ENCODE peak calls at places on chromosomes 2 and 18, in six cellular contexts. One of them, this sample, is unnamed.

GRCh38 chr2:2260691-2261268 is 70.3 kb downstream of the MYT1L start:
- DNase-seq in AG04449: no peak
- DNase-seq in AG10803: no peak
- DNase-seq in WERI-Rb-1: no peak
- DNase-seq in HL-60: no peak
- DNase-seq in CD8-positive, alpha-beta T cell: no peak
- DNase-seq in this sample: no peak

GRCh38 chr2:197011777-197012641 is 85.5 kb upstream of the PGAP1 start:
- DNase-seq in HL-60: peak; percentile 24
- DNase-seq in CD8-positive, alpha-beta T cell: no peak
- DNase-seq in AG04449: no peak
- DNase-seq in WERI-Rb-1: peak; percentile 31
- DNase-seq in AG10803: peak; percentile 53
- DNase-seq in this sample: no peak

GRCh38 chr2:159748089-159748488 is 35.8 kb downstream of the MARCHF7 start:
- DNase-seq in HL-60: no peak
- DNase-seq in WERI-Rb-1: no peak
- DNase-seq in CD8-positive, alpha-beta T cell: no peak
- DNase-seq in AG10803: no peak
- DNase-seq in AG04449: no peak
- DNase-seq in this sample: no peak

GRCh38 chr2:200089756-200090109 is 134.4 kb downstream of the MAIP1 start:
- DNase-seq in AG04449: no peak
- DNase-seq in WERI-Rb-1: no peak
- DNase-seq in AG10803: no peak
- DNase-seq in CD8-positive, alpha-beta T cell: no peak
- DNase-seq in HL-60: no peak
- DNase-seq in this sample: no peak

GRCh38 chr18:73842795-73843394 is 304.7 kb downstream of the FBXO15 start:
- DNase-seq in CD8-positive, alpha-beta T cell: peak; percentile 29
- DNase-seq in HL-60: peak; percentile 28
- DNase-seq in AG04449: peak; percentile 5
- DNase-seq in WERI-Rb-1: peak; percentile 76
- DNase-seq in AG10803: peak; percentile 40
- DNase-seq in this sample: no peak

GRCh38 chr2:36708119-36708741 is 11.7 kb downstream of the VIT start:
- DNase-seq in WERI-Rb-1: no peak
- DNase-seq in AG10803: peak; percentile 99
- DNase-seq in HL-60: no peak
- DNase-seq in CD8-positive, alpha-beta T cell: no peak
- DNase-seq in AG04449: peak; percentile 54
- DNase-seq in this sample: no peak

GRCh38 chr18:46720521-46720920 is 36.3 kb downstream of the ST8SIA5 start:
- DNase-seq in AG10803: peak; percentile 29
- DNase-seq in HL-60: no peak
- DNase-seq in WERI-Rb-1: no peak
- DNase-seq in CD8-positive, alpha-beta T cell: no peak
- DNase-seq in AG04449: no peak
- DNase-seq in this sample: no peak

GRCh38 chr2:159124441-159124911 is 156.0 kb downstream of the TANC1 start:
- DNase-seq in HL-60: peak; percentile 57
- DNase-seq in WERI-Rb-1: no peak
- DNase-seq in AG10803: peak; percentile 95
- DNase-seq in AG04449: no peak
- DNase-seq in CD8-positive, alpha-beta T cell: peak; percentile 22
- DNase-seq in this sample: no peak

GRCh38 chr2:206056286-206056685 is 29.7 kb downstream of the INO80D start:
- DNase-seq in AG10803: no peak
- DNase-seq in CD8-positive, alpha-beta T cell: no peak
- DNase-seq in WERI-Rb-1: no peak
- DNase-seq in HL-60: no peak
- DNase-seq in AG04449: no peak
- DNase-seq in this sample: no peak

GRCh38 chr2:190407246-190407661 is 901 bp upstream of the MFSD6 start:
- DNase-seq in CD8-positive, alpha-beta T cell: peak; percentile 54
- DNase-seq in HL-60: no peak
- DNase-seq in WERI-Rb-1: no peak
- DNase-seq in AG10803: no peak
- DNase-seq in AG04449: no peak
- DNase-seq in this sample: no peak

GRCh38 chr2:169859423-169859822 is 32.2 kb downstream of the UBR3 start:
- DNase-seq in HL-60: no peak
- DNase-seq in AG04449: no peak
- DNase-seq in WERI-Rb-1: no peak
- DNase-seq in AG10803: no peak
- DNase-seq in CD8-positive, alpha-beta T cell: no peak
- DNase-seq in this sample: no peak

GRCh38 chr2:124213977-124214587 is 189.0 kb downstream of the CNTNAP5 start:
- DNase-seq in AG10803: no peak
- DNase-seq in CD8-positive, alpha-beta T cell: no peak
- DNase-seq in HL-60: no peak
- DNase-seq in AG04449: no peak
- DNase-seq in WERI-Rb-1: no peak
- DNase-seq in this sample: no peak

GRCh38 chr18:43563780-43564179 is 286.5 kb upstream of the SYT4 start:
- DNase-seq in CD8-positive, alpha-beta T cell: no peak
- DNase-seq in AG04449: no peak
- DNase-seq in HL-60: no peak
- DNase-seq in AG10803: peak; percentile 20
- DNase-seq in WERI-Rb-1: peak; percentile 47
- DNase-seq in this sample: no peak

GRCh38 chr2:33372940-33373553 is 103.4 kb upstream of the RASGRP3 start:
- DNase-seq in AG10803: no peak
- DNase-seq in HL-60: no peak
- DNase-seq in AG04449: no peak
- DNase-seq in CD8-positive, alpha-beta T cell: no peak
- DNase-seq in WERI-Rb-1: peak; percentile 27
- DNase-seq in this sample: no peak

GRCh38 chr18:43876286-43877082 is 599.2 kb upstream of the SYT4 start:
- DNase-seq in AG10803: no peak
- DNase-seq in AG04449: no peak
- DNase-seq in WERI-Rb-1: no peak
- DNase-seq in CD8-positive, alpha-beta T cell: no peak
- DNase-seq in HL-60: no peak
- DNase-seq in this sample: no peak

GRCh38 chr2:196322963-196323810 is 151.8 kb upstream of the STK17B start:
- DNase-seq in CD8-positive, alpha-beta T cell: no peak
- DNase-seq in HL-60: no peak
- DNase-seq in AG10803: peak; percentile 76
- DNase-seq in AG04449: peak; percentile 42
- DNase-seq in WERI-Rb-1: no peak
- DNase-seq in this sample: no peak

GRCh38 chr2:96700086-96700485 is 39.8 kb downstream of the LMAN2L start:
- DNase-seq in CD8-positive, alpha-beta T cell: no peak
- DNase-seq in HL-60: no peak
- DNase-seq in WERI-Rb-1: no peak
- DNase-seq in AG10803: no peak
- DNase-seq in AG04449: no peak
- DNase-seq in this sample: no peak

GRCh38 chr18:413263-413662 is 87.2 kb downstream of the COLEC12 start:
- DNase-seq in WERI-Rb-1: no peak
- DNase-seq in HL-60: no peak
- DNase-seq in CD8-positive, alpha-beta T cell: no peak
- DNase-seq in AG10803: peak; percentile 44
- DNase-seq in AG04449: no peak
- DNase-seq in this sample: no peak

GRCh38 chr2:18009891-18010290 is 131.4 kb downstream of the KCNS3 start:
- DNase-seq in CD8-positive, alpha-beta T cell: no peak
- DNase-seq in AG04449: no peak
- DNase-seq in WERI-Rb-1: no peak
- DNase-seq in HL-60: no peak
- DNase-seq in AG10803: no peak
- DNase-seq in this sample: no peak

GRCh38 chr2:130824492-130825061 is 12.1 kb upstream of the ARHGEF4 start:
- DNase-seq in AG10803: peak; percentile 67
- DNase-seq in HL-60: no peak
- DNase-seq in CD8-positive, alpha-beta T cell: peak; percentile 69
- DNase-seq in AG04449: peak; percentile 87
- DNase-seq in WERI-Rb-1: no peak
- DNase-seq in this sample: no peak

GRCh38 chr2:152924722-152925121 is 206.3 kb downstream of the ARL6IP6 start:
- DNase-seq in CD8-positive, alpha-beta T cell: no peak
- DNase-seq in WERI-Rb-1: no peak
- DNase-seq in AG10803: peak; percentile 7
- DNase-seq in HL-60: no peak
- DNase-seq in AG04449: no peak
- DNase-seq in this sample: no peak

GRCh38 chr2:111072220-111072871 is 48.4 kb upstream of the BCL2L11 start:
- DNase-seq in CD8-positive, alpha-beta T cell: no peak
- DNase-seq in AG10803: peak; percentile 58
- DNase-seq in HL-60: no peak
- DNase-seq in AG04449: peak; percentile 28
- DNase-seq in WERI-Rb-1: no peak
- DNase-seq in this sample: no peak

GRCh38 chr18:10524507-10525425 is 1.1 kb upstream of the NAPG start:
- DNase-seq in WERI-Rb-1: no peak
- DNase-seq in HL-60: peak; percentile 73
- DNase-seq in CD8-positive, alpha-beta T cell: no peak
- DNase-seq in AG04449: no peak
- DNase-seq in AG10803: peak; percentile 65
- DNase-seq in this sample: no peak

DNA sequence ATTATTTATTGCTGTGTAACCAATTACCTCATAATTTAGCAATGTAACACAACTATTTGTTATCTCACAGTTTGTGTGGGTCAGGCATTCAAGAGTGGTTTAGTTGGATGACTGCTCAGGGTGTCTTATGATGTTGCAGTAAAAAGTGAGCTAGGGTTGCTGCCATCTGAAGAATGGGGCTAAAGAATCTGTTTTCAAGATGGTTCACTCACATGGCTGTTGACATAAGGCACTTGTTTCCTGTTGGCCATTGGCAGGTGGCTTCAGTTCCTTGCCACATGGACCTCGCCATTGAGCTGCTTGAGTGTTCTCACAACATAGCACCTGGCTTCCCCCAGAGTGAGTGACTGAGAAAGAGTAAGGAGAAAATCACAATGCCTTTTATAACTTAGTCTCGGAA is 123.2 kb downstream of the TMEM17 start:
- DNase-seq in HL-60: no peak
- DNase-seq in CD8-positive, alpha-beta T cell: no peak
- DNase-seq in AG04449: no peak
- DNase-seq in WERI-Rb-1: no peak
- DNase-seq in AG10803: peak; percentile 13
- DNase-seq in this sample: no peak
- H3K4me3 ChIP-seq in HL-60: no peak overlapping the region
- H3K4me3 ChIP-seq in CD8-positive, alpha-beta T cell: no peak overlapping the region
- H3K4me3 ChIP-seq in AG04449: no peak overlapping the region
- H3K4me3 ChIP-seq in WERI-Rb-1: no peak overlapping the region
- H3K4me3 ChIP-seq in AG10803: no peak overlapping the region
- H3K4me3 ChIP-seq in this sample: no peak overlapping the region

GRCh38 chr2:28809927-28810326 is 707 bp upstream of the SPDYA start:
- DNase-seq in CD8-positive, alpha-beta T cell: no peak
- DNase-seq in WERI-Rb-1: no peak
- DNase-seq in AG04449: no peak
- DNase-seq in AG10803: no peak
- DNase-seq in HL-60: no peak
- DNase-seq in this sample: no peak

GRCh38 chr2:28810384-28811285 is at the start of gene SPDYA:
- DNase-seq in CD8-positive, alpha-beta T cell: peak; percentile 74
- DNase-seq in WERI-Rb-1: no peak
- DNase-seq in AG04449: no peak
- DNase-seq in AG10803: peak; percentile 44
- DNase-seq in HL-60: peak; percentile 43
- DNase-seq in this sample: peak; percentile 74
- H3K4me3 ChIP-seq in CD8-positive, alpha-beta T cell: peak within 1 kb of the TSS; percentile 62
- H3K4me3 ChIP-seq in WERI-Rb-1: no peak within 1 kb of the TSS
- H3K4me3 ChIP-seq in AG04449: peak within 1 kb of the TSS; percentile 65
- H3K4me3 ChIP-seq in AG10803: peak within 1 kb of the TSS; percentile 66
- H3K4me3 ChIP-seq in HL-60: peak within 1 kb of the TSS; percentile 47
- H3K4me3 ChIP-seq in this sample: peak within 1 kb of the TSS; percentile 71

GRCh38 chr2:162838141-162838500 is 446 bp downstream of the KCNH7 start:
- DNase-seq in AG10803: no peak
- DNase-seq in CD8-positive, alpha-beta T cell: no peak
- DNase-seq in HL-60: no peak
- DNase-seq in WERI-Rb-1: no peak
- DNase-seq in AG04449: no peak
- DNase-seq in this sample: no peak
- H3K4me3 ChIP-seq in AG10803: no peak overlapping the region
- H3K4me3 ChIP-seq in CD8-positive, alpha-beta T cell: no peak overlapping the region
- H3K4me3 ChIP-seq in HL-60: no peak overlapping the region
- H3K4me3 ChIP-seq in WERI-Rb-1: peak overlapping the region; percentile 96
- H3K4me3 ChIP-seq in AG04449: no peak overlapping the region
- H3K4me3 ChIP-seq in this sample: peak overlapping the region; percentile 15

DNA sequence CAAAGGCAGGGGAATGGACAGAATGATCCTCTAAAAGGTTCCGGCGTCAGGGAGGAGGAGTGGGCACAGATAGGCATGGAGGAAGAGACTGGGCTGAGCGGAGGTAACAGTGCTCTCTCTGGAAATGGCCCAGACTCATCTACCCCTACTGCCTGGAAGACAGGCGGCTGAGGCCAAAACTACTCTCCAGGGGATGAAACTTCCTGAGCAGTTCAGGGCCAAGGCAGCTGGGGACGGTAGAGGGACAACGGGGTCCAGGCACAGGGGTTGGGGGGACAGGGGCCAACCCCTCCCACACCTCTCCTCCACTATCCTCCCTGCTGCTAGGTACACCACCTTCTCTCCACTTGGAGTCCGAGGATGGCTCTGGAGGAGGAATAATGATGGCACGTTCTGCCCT is 94.3 kb downstream of the TNS1 start:
- DNase-seq in HL-60: no peak
- DNase-seq in AG04449: no peak
- DNase-seq in AG10803: no peak
- DNase-seq in CD8-positive, alpha-beta T cell: no peak
- DNase-seq in WERI-Rb-1: no peak
- DNase-seq in this sample: no peak
- H3K4me3 ChIP-seq in HL-60: no peak overlapping the region
- H3K4me3 ChIP-seq in AG04449: no peak overlapping the region
- H3K4me3 ChIP-seq in AG10803: no peak overlapping the region
- H3K4me3 ChIP-seq in CD8-positive, alpha-beta T cell: no peak overlapping the region
- H3K4me3 ChIP-seq in WERI-Rb-1: no peak overlapping the region
- H3K4me3 ChIP-seq in this sample: peak overlapping the region; percentile 13

DNA sequence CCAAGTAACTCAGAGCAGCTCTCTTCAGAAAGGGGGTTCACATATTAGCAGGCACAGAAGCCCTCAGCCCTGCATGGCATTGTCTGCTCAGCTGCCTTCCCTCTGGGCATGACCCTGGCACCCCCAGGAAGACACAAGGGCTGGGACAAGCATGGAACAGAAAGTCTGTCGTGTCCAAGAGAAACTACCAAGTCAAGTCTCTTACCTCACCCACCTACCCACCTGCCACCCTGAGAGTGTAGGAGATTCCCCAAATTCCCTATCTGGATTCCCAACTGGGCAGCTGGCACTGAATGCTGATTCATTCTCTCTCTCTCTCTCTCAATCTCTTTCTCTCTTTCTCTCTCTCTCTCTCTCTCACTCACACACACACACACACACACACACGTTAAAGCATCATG is 21.6 kb downstream of the SMAD7 start:
- DNase-seq in AG04449: no peak
- DNase-seq in CD8-positive, alpha-beta T cell: no peak
- DNase-seq in AG10803: no peak
- DNase-seq in HL-60: no peak
- DNase-seq in WERI-Rb-1: no peak
- DNase-seq in this sample: no peak
- H3K4me3 ChIP-seq in AG04449: no peak overlapping the region
- H3K4me3 ChIP-seq in CD8-positive, alpha-beta T cell: no peak overlapping the region
- H3K4me3 ChIP-seq in AG10803: peak overlapping the region; percentile 5
- H3K4me3 ChIP-seq in HL-60: no peak overlapping the region
- H3K4me3 ChIP-seq in WERI-Rb-1: no peak overlapping the region
- H3K4me3 ChIP-seq in this sample: peak overlapping the region; percentile 37